ENCODE peak calls at places on chromosomes 5 and 9, in eight cellular contexts. X, W, I, T, D, E, J and R are unnamed samples. For H3K27me3 and H3K36me3, the result is how much of the 10 kb centered on the place peaks cover.

GRCh38 chr9:92954078-92954861 is 6.9 kb downstream of the FGD3 start:
- DNase-seq in X (peak), T (peak), W (no peak), E (no peak), I (no peak), D (peak), J (peak), R (no peak)

GRCh38 chr5:82105457-82105856 is 133.6 kb downstream of the ATG10 start:
- DNase-seq in D (no peak), I (peak), X (no peak), E (no peak), T (no peak), W (peak), J (no peak), R (no peak)

GRCh38 chr9:136862849-136863622 is 3.1 kb downstream of the EDF1 start:
- DNase-seq in X (no peak), I (no peak), W (no peak), T (no peak), E (peak), J (peak), D (no peak), R (peak)

GRCh38 chr9:23117621-23118020 is 671.0 kb downstream of the DMRTA1 start:
- DNase-seq in I (peak), W (no peak), T (no peak), D (no peak), E (no peak), X (no peak), J (no peak), R (no peak)

GRCh38 chr5:2129581-2130272 is 247.0 kb upstream of the IRX4 start:
- DNase-seq in T (no peak), I (peak), W (no peak), X (no peak), J (no peak), E (no peak), D (no peak), R (no peak)

GRCh38 chr9:117723986-117724654 is 19.9 kb downstream of the TLR4 start:
- DNase-seq in J (no peak), D (no peak), X (no peak), T (no peak), W (no peak), I (no peak), E (no peak), R (no peak)

GRCh38 chr5:177357459-177358332 is at the start of gene RGS14:
- DNase-seq in E (peak), I (no peak), W (no peak), D (peak), J (peak), T (no peak), X (no peak), R (peak)

GRCh38 chr9:134455537-134455936 is 129.3 kb downstream of the RXRA start:
- DNase-seq in X (no peak), W (no peak), E (no peak), D (no peak), J (no peak), T (no peak), I (no peak), R (no peak)

GRCh38 chr5:132215329-132215728 is 12.3 kb downstream of the P4HA2 start:
- DNase-seq in D (peak), J (no peak), E (peak), W (no peak), T (peak), I (peak), X (peak), R (no peak)

GRCh38 chr5:151696470-151697061 is 9.9 kb upstream of the SPARC start:
- DNase-seq in T (peak), D (peak), I (peak), W (peak), E (peak), J (no peak), X (peak), R (peak)

GRCh38 chr9:128829477-128830251 is at the start of gene SPOUT1:
- DNase-seq in J (peak), W (peak), T (peak), X (peak), I (peak), E (peak), D (peak), R (peak)

GRCh38 chr9:116189683-116190082 is 36.1 kb downstream of the PAPPA start:
- DNase-seq in X (no peak), T (no peak), J (no peak), I (no peak), E (no peak), W (no peak), D (no peak), R (no peak)

GRCh38 chr9:136189394-136190236 is 15.3 kb downstream of the LHX3 start:
- DNase-seq in E (no peak), I (no peak), W (peak), D (no peak), X (no peak), T (no peak), J (no peak), R (peak)

GRCh38 chr5:179348833-179349232 is 3.6 kb upstream of the ADAMTS2 start:
- DNase-seq in T (no peak), X (peak), I (no peak), J (no peak), E (no peak), D (no peak), W (no peak), R (no peak)

GRCh38 chr5:25107878-25108277 is 463.1 kb upstream of the CDH10 start:
- DNase-seq in T (no peak), E (no peak), J (no peak), I (no peak), X (no peak), D (no peak), W (no peak), R (no peak)

GRCh38 chr9:127706836-127707241 is at the start of gene CFAP157:
- DNase-seq in J (no peak), W (peak), I (no peak), X (no peak), E (no peak), D (no peak), T (no peak), R (peak)

GRCh38 chr5:69292349-69292748 is 40.3 kb downstream of the CCDC125 start:
- DNase-seq in X (no peak), W (peak), I (no peak), E (no peak), J (no peak), T (no peak), D (no peak), R (no peak)

GRCh38 chr5:95891499-95891898 is 69.0 kb upstream of the GLRX start:
- DNase-seq in D (no peak), J (no peak), I (no peak), W (no peak), E (no peak), X (no peak), T (no peak), R (no peak)

GRCh38 chr9:14349818-14350333 is 35.9 kb upstream of the NFIB start:
- DNase-seq in X (no peak), T (no peak), D (no peak), E (no peak), J (no peak), W (peak), I (no peak), R (peak)

GRCh38 chr5:100840364-100840763 is 62.7 kb downstream of the ST8SIA4 start:
- DNase-seq in W (no peak), I (peak), E (no peak), T (no peak), J (no peak), X (no peak), D (no peak), R (no peak)

GRCh38 chr5:15959560-15960164 is 219.9 kb downstream of the MARCHF11 start:
- DNase-seq in W (no peak), J (no peak), T (peak), D (no peak), E (no peak), X (no peak), I (peak), R (no peak)

GRCh38 chr5:59356813-59357381 is 536.6 kb downstream of the PDE4D start:
- DNase-seq in I (no peak), X (peak), T (no peak), J (no peak), D (peak), W (peak), E (peak), R (peak)

GRCh38 chr5:88662801-88663360 is 220.1 kb downstream of the MEF2C start:
- DNase-seq in T (no peak), J (no peak), E (no peak), D (no peak), X (no peak), W (no peak), I (no peak), R (no peak)

GRCh38 chr9:93295456-93296076 is 111.6 kb downstream of the WNK2 start:
- DNase-seq in I (no peak), J (no peak), E (no peak), X (no peak), D (no peak), T (no peak), W (no peak), R (no peak)

GRCh38 chr9:35069020-35069419 is 3.4 kb downstream of the VCP start:
- DNase-seq in X (no peak), J (no peak), W (no peak), I (no peak), D (no peak), E (no peak), T (no peak), R (no peak)

DNA sequence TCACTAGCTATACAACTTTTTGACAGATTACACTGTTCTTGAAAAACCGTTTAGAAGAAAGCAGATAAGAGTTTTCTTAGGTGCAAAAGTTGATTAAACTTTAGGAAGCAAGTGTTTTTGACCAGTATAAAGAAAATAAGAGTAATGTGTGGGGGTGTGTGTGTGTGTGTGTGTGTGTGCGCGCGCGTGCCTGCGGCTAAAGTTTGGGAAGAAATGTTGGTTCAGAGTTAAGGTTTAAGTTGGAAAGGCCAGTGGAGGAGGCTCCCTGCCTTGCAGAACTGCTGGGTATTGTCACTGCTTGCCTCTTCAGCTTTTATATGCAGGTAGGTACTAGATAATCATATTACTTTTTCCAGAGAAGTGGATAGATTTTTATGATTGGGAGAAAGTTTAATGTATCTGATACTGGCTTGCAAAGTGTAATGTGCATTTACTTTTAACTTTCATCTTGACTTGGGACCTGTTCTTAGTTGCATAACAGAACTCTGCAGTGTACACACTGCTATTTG is 2.0 kb downstream of the PIK3R1 start:
- DNase-seq in X (no peak), W (peak), E (no peak), I (peak), T (no peak), J (no peak), D (no peak), R (no peak)
- H3K4me3 ChIP-seq in X (peak), W (peak), E (peak), I (peak), T (peak), J (peak), D (peak), R (no peak)

DNA sequence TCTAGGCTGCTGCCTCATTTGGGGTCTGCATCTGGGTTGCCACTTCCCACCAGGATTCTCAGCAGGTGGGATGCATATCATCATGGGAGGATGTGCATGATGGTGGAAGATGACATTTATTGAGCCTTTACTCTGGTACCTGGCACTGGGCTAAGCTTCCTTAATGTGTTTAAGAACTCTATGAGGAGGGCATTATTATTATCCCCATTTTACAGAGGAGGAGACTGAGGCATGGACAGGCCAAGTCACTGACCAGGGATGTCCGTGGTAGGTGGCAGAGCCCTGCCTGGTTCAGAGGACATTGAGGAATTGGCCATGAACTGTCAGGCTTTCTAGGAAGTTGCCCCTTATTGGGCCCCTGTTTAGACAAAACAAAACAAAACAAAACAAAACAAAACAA is 31.1 kb upstream of the TIFAB start:
- DNase-seq in E (no peak), D (no peak), T (no peak), W (no peak), X (no peak), I (no peak), J (no peak), R (no peak)
- H3K27me3 ChIP-seq in E (under half), D (under half), T (under half), W (half or more), X (under half), I (under half), J (under half), R (half or more)

GRCh38 chr9:91483189-91483691 is 59.6 kb upstream of the NFIL3 start:
- DNase-seq in I (peak), E (peak), J (no peak), W (no peak), T (no peak), X (no peak), D (peak), R (no peak)
- H3K36me3 ChIP-seq in I (under half), E (under half), J (under half), W (under half), T (under half), X (under half), D (under half), R (under half)

GRCh38 chr5:34709861-34710673 is 53.9 kb downstream of the RAI14 start:
- DNase-seq in T (no peak), W (no peak), E (no peak), X (no peak), J (no peak), D (no peak), I (peak), R (no peak)
- H3K4me3 ChIP-seq in T (no peak), W (no peak), E (no peak), X (no peak), J (no peak), D (no peak), I (no peak), R (no peak)

GRCh38 chr5:168292783-168293696 is 1.6 kb downstream of the WWC1 start:
- DNase-seq in J (no peak), E (no peak), T (no peak), X (no peak), I (no peak), W (no peak), D (no peak), R (peak)

GRCh38 chr5:168288349-168289245 is 2.8 kb upstream of the WWC1 start:
- DNase-seq in E (no peak), D (no peak), X (no peak), I (no peak), J (no peak), T (no peak), W (peak), R (no peak)

GRCh38 chr5:168290902-168291280 is 554 bp upstream of the WWC1 start:
- DNase-seq in E (no peak), I (no peak), X (no peak), T (no peak), D (no peak), J (no peak), W (no peak), R (no peak)

GRCh38 chr5:168291961-168292782 is 727 bp downstream of the WWC1 start:
- DNase-seq in T (no peak), E (no peak), D (no peak), J (no peak), X (no peak), W (peak), I (peak), R (peak)

DNA sequence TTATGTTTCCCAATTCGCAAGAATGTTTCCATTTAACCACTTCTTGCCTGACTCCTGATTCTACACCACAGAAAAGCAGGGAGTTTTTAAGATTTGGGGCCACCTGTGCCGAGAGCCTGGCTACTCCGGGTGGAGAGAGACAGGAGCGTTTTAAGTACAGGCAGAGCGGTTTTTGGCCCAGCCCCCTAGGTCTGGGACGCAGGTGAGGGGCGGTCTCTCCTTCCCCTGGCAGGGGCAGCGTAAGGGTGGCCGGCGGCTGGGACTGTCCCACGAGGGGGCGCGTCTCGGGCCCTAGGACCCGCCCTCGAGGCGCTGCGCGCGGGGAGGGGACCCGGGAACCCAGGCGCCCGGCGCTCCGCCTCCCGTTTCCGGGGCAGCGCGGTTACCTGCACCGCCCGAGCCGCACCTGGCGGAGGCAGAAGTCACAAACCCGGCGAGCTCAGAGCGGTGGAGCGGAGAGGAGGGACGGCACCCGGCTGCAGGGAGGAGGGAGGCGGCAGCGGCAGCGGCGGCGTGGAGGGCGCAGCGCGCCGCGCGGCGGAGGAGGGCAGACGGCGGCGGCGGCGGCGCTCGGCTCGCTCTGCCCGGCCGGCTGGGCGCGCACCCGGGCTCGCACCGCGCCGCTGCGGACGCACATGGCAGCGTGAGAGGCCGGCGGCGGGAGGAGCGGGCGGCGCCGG is at the start of gene WWC1:
- DNase-seq in E (peak), X (no peak), D (no peak), I (peak), J (peak), T (no peak), W (peak), R (peak)
- H3K27me3 ChIP-seq in E (under half), X (under half), D (under half), I (under half), J (under half), T (under half), W (under half), R (under half)

DNA sequence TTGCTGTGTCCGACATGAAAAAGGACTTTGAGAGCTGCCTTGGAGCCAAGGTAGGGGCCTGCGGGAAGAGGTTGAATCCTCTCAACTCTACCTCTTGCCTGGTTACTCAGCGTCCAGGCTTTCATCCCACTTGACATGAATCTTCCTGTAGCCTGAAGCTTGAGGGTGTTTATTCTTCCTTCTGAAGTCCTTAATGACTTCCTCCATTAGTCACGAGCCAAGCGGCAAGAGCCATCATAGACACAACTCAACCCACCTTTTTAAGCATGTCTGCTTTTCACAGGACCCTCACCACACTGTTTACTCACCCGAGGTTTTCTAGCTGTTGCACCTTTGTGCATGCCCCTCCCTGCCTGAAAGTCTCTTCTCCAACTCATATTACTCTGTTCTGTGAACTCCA is 40.2 kb downstream of the ACO1 start:
- DNase-seq in E (no peak), J (no peak), W (no peak), T (no peak), D (no peak), X (no peak), I (no peak), R (no peak)
- H3K36me3 ChIP-seq in E (under half), J (under half), W (under half), T (under half), D (under half), X (half or more), I (under half), R (under half)

DNA sequence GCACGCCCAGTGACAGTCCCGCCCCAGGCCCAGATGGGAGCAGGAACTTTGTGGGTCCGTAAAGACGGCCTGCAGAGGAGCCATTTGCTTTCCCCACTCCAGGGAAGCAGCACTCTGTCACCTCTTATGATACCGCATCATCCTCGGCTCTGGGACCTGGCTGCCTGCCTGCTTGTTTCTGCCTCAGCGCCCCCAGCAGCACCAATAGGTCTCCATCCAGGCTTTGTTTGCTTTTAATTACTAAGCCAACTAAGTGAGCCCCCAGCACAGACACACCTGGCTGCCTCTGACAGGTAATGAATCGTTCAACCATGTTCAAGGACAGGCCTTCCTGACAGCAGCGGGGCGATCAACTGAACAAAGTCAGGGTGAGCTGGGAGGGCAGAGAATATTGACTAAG is 141.4 kb downstream of the C5orf15 start:
- DNase-seq in I (no peak), J (no peak), E (no peak), W (no peak), T (no peak), D (no peak), X (no peak), R (no peak)
- H3K4me3 ChIP-seq in I (no peak), J (no peak), E (no peak), W (no peak), T (no peak), D (no peak), X (no peak), R (no peak)

GRCh38 chr9:99249619-99250018 is 27.5 kb downstream of the SEC61B start:
- DNase-seq in X (no peak), J (no peak), D (no peak), T (no peak), E (no peak), W (no peak), I (no peak), R (no peak)
- H3K27me3 ChIP-seq in X (under half), J (under half), D (under half), T (under half), E (under half), W (under half), I (under half), R (under half)

GRCh38 chr5:14683906-14684455 is 19.5 kb downstream of the OTULIN start:
- DNase-seq in D (no peak), W (no peak), X (no peak), J (no peak), I (no peak), E (no peak), T (no peak), R (no peak)
- H3K36me3 ChIP-seq in D (under half), W (under half), X (half or more), J (under half), I (under half), E (under half), T (under half), R (under half)